ENCODE peak calls at places on chromosomes 11 and 22, in five cellular contexts. One of them, this sample, is unnamed.

GRCh38 chr11:18709414-18709813 is 10.8 kb downstream of the TMEM86A start:
- DNase-seq in GM12878: no peak
- DNase-seq in K562: no peak
- DNase-seq in endothelial cell of umbilical vein: no peak
- DNase-seq in HepG2: no peak
- DNase-seq in this sample: no peak

GRCh38 chr11:103257360-103257759 is 148.1 kb downstream of the DYNC2H1 start:
- DNase-seq in GM12878: no peak
- DNase-seq in K562: no peak
- DNase-seq in endothelial cell of umbilical vein: peak
- DNase-seq in HepG2: peak
- DNase-seq in this sample: peak

GRCh38 chr11:1921576-1922141 is 2.2 kb downstream of the TNNT3 start:
- DNase-seq in GM12878: no peak
- DNase-seq in K562: no peak
- DNase-seq in endothelial cell of umbilical vein: no peak
- DNase-seq in HepG2: no peak
- DNase-seq in this sample: no peak

GRCh38 chr11:123235687-123236261 is 40.7 kb upstream of the CLMP start:
- DNase-seq in GM12878: no peak
- DNase-seq in K562: no peak
- DNase-seq in endothelial cell of umbilical vein: no peak
- DNase-seq in HepG2: no peak
- DNase-seq in this sample: no peak

GRCh38 chr11:35158371-35159081 is 19.6 kb downstream of the CD44 start:
- DNase-seq in GM12878: no peak
- DNase-seq in K562: no peak
- DNase-seq in endothelial cell of umbilical vein: peak
- DNase-seq in HepG2: no peak
- DNase-seq in this sample: no peak

GRCh38 chr22:25125693-25126357 is 73.8 kb upstream of the CRYBB3 start:
- DNase-seq in GM12878: no peak
- DNase-seq in K562: no peak
- DNase-seq in endothelial cell of umbilical vein: no peak
- DNase-seq in HepG2: no peak
- DNase-seq in this sample: no peak

GRCh38 chr11:66570117-66570825 is 1.9 kb upstream of the CTSF start:
- DNase-seq in GM12878: no peak
- DNase-seq in K562: no peak
- DNase-seq in endothelial cell of umbilical vein: no peak
- DNase-seq in HepG2: no peak
- DNase-seq in this sample: no peak

GRCh38 chr22:46079861-46080821 is 70.2 kb upstream of the PPARA start:
- DNase-seq in GM12878: no peak
- DNase-seq in K562: no peak
- DNase-seq in endothelial cell of umbilical vein: no peak
- DNase-seq in HepG2: no peak
- DNase-seq in this sample: no peak

GRCh38 chr11:127492025-127492424 is 491.5 kb upstream of the KIRREL3 start:
- DNase-seq in GM12878: no peak
- DNase-seq in K562: no peak
- DNase-seq in endothelial cell of umbilical vein: no peak
- DNase-seq in HepG2: no peak
- DNase-seq in this sample: no peak

GRCh38 chr11:117071344-117071787 is 26.9 kb downstream of the SIK3 start:
- DNase-seq in GM12878: no peak
- DNase-seq in K562: peak
- DNase-seq in endothelial cell of umbilical vein: peak
- DNase-seq in HepG2: peak
- DNase-seq in this sample: no peak

GRCh38 chr11:8018742-8019631 is 31.9 kb downstream of the EIF3F start:
- DNase-seq in GM12878: no peak
- DNase-seq in K562: no peak
- DNase-seq in endothelial cell of umbilical vein: peak
- DNase-seq in HepG2: peak
- DNase-seq in this sample: peak

GRCh38 chr11:104812416-104812815 is 85.8 kb downstream of the CASP12 start:
- DNase-seq in GM12878: no peak
- DNase-seq in K562: no peak
- DNase-seq in endothelial cell of umbilical vein: no peak
- DNase-seq in HepG2: no peak
- DNase-seq in this sample: no peak

GRCh38 chr11:86940122-86940777 is 14.9 kb downstream of the FZD4 start:
- DNase-seq in GM12878: no peak
- DNase-seq in K562: peak
- DNase-seq in endothelial cell of umbilical vein: peak
- DNase-seq in HepG2: peak
- DNase-seq in this sample: no peak

GRCh38 chr11:293852-294661 is 5.1 kb downstream of the PGGHG start:
- DNase-seq in GM12878: no peak
- DNase-seq in K562: no peak
- DNase-seq in endothelial cell of umbilical vein: no peak
- DNase-seq in HepG2: no peak
- DNase-seq in this sample: no peak

GRCh38 chr22:25942989-25943411 is 201.0 kb downstream of the MYO18B start:
- DNase-seq in GM12878: no peak
- DNase-seq in K562: no peak
- DNase-seq in endothelial cell of umbilical vein: no peak
- DNase-seq in HepG2: no peak
- DNase-seq in this sample: peak

GRCh38 chr22:24134090-24134846 is 47.0 kb upstream of the SUSD2 start:
- DNase-seq in GM12878: no peak
- DNase-seq in K562: peak
- DNase-seq in endothelial cell of umbilical vein: no peak
- DNase-seq in HepG2: no peak
- DNase-seq in this sample: no peak

GRCh38 chr22:39661842-39662676 is 91.5 kb downstream of the CACNA1I start:
- DNase-seq in GM12878: no peak
- DNase-seq in K562: peak
- DNase-seq in endothelial cell of umbilical vein: no peak
- DNase-seq in HepG2: no peak
- DNase-seq in this sample: no peak

GRCh38 chr11:76787911-76788596 is 4.9 kb downstream of the TSKU start:
- DNase-seq in GM12878: no peak
- DNase-seq in K562: peak
- DNase-seq in endothelial cell of umbilical vein: no peak
- DNase-seq in HepG2: peak
- DNase-seq in this sample: no peak

GRCh38 chr22:26394787-26395186 is 34.3 kb upstream of the ASPHD2 start:
- DNase-seq in GM12878: no peak
- DNase-seq in K562: no peak
- DNase-seq in endothelial cell of umbilical vein: peak
- DNase-seq in HepG2: no peak
- DNase-seq in this sample: no peak

GRCh38 chr22:42716221-42716620 is 4.4 kb downstream of the A4GALT start:
- DNase-seq in GM12878: peak
- DNase-seq in K562: no peak
- DNase-seq in endothelial cell of umbilical vein: no peak
- DNase-seq in HepG2: no peak
- DNase-seq in this sample: no peak

GRCh38 chr11:87675993-87676392 is 499.2 kb downstream of the RAB38 start:
- DNase-seq in GM12878: no peak
- DNase-seq in K562: no peak
- DNase-seq in endothelial cell of umbilical vein: no peak
- DNase-seq in HepG2: no peak
- DNase-seq in this sample: no peak

GRCh38 chr11:29328961-29329441 is 687.8 kb downstream of the KCNA4 start:
- DNase-seq in GM12878: no peak
- DNase-seq in K562: peak
- DNase-seq in endothelial cell of umbilical vein: peak
- DNase-seq in HepG2: peak
- DNase-seq in this sample: peak

GRCh38 chr11:35061516-35062440 is 77.2 kb upstream of the CD44 start:
- DNase-seq in GM12878: no peak
- DNase-seq in K562: no peak
- DNase-seq in endothelial cell of umbilical vein: no peak
- DNase-seq in HepG2: no peak
- DNase-seq in this sample: peak

GRCh38 chr11:96267001-96267489 is 76.0 kb downstream of the MAML2 start:
- DNase-seq in GM12878: no peak
- DNase-seq in K562: no peak
- DNase-seq in endothelial cell of umbilical vein: peak
- DNase-seq in HepG2: no peak
- DNase-seq in this sample: no peak

GRCh38 chr22:44549021-44549420 is 51.0 kb upstream of the RTL6 start:
- DNase-seq in GM12878: no peak
- DNase-seq in K562: no peak
- DNase-seq in endothelial cell of umbilical vein: no peak
- DNase-seq in HepG2: no peak
- DNase-seq in this sample: no peak

GRCh38 chr11:94822080-94822479 is 53.9 kb downstream of the AMOTL1 start:
- DNase-seq in GM12878: no peak
- DNase-seq in K562: peak
- DNase-seq in endothelial cell of umbilical vein: no peak
- DNase-seq in HepG2: no peak
- DNase-seq in this sample: no peak

GRCh38 chr22:32583921-32584335 is 109.3 kb downstream of the FBXO7 start:
- DNase-seq in GM12878: no peak
- DNase-seq in K562: no peak
- DNase-seq in endothelial cell of umbilical vein: no peak
- DNase-seq in HepG2: peak
- DNase-seq in this sample: peak

GRCh38 chr11:16926868-16927267 is 87.3 kb downstream of the PLEKHA7 start:
- DNase-seq in GM12878: no peak
- DNase-seq in K562: peak
- DNase-seq in endothelial cell of umbilical vein: no peak
- DNase-seq in HepG2: no peak
- DNase-seq in this sample: no peak

GRCh38 chr11:73463359-73463758 is 87.2 kb downstream of the RELT start:
- DNase-seq in GM12878: no peak
- DNase-seq in K562: no peak
- DNase-seq in endothelial cell of umbilical vein: no peak
- DNase-seq in HepG2: no peak
- DNase-seq in this sample: no peak

GRCh38 chr11:126451211-126451802 is 95.8 kb downstream of the ST3GAL4 start:
- DNase-seq in GM12878: no peak
- DNase-seq in K562: no peak
- DNase-seq in endothelial cell of umbilical vein: no peak
- DNase-seq in HepG2: no peak
- DNase-seq in this sample: no peak

GRCh38 chr11:27443746-27444465 is 28.7 kb downstream of the LGR4 start:
- DNase-seq in GM12878: no peak
- DNase-seq in K562: no peak
- DNase-seq in endothelial cell of umbilical vein: no peak
- DNase-seq in HepG2: no peak
- DNase-seq in this sample: no peak

DNA sequence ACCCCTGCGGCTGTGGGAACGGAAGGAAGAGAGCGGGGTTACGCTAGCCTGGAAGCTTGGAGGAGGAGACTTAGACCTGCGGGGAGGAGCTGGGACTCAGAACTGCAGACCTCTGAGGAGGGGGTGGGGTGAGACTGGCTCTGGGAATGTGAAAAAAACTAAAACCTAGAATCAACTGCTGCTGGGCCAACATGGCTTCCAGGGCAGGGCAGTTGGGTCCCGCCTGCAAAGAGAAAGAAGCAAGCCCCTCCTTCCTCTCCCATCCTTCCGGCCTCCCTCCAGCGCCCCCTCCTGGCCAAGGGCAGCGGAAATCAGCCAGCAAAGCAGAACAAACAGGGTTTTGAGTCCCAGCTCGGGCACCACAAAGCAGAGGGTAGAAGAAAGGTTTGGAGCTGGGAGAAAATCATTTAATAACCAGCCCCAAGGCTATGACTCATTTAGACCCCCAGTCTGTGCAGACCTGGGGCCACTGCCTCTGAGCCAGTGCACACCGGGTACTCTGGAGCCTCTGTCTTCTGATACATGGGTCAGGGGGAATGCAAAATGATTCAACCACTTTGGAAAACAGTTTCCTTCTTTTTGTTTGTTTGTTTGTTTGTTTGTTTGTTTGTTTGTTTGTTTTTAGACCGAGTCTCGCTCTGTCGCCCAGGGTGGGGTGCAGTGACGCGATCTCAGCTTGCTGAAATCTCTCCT is 7.3 kb upstream of the NCF4 start:
- DNase-seq in GM12878: no peak
- DNase-seq in K562: peak
- DNase-seq in endothelial cell of umbilical vein: peak
- DNase-seq in HepG2: peak
- DNase-seq in this sample: peak
- H3K4me2 ChIP-seq in GM12878: peak
- H3K4me2 ChIP-seq in K562: no peak
- H3K4me2 ChIP-seq in endothelial cell of umbilical vein: peak
- H3K4me2 ChIP-seq in HepG2: no peak
- H3K4me2 ChIP-seq in this sample: no peak

GRCh38 chr11:64074239-64074638 is 38.5 kb downstream of the FLRT1 start:
- DNase-seq in GM12878: no peak
- DNase-seq in K562: peak
- DNase-seq in endothelial cell of umbilical vein: no peak
- DNase-seq in HepG2: no peak
- DNase-seq in this sample: no peak
- TF ChIP-seq MYC in GM12878: no peak
- TF ChIP-seq MYC in K562: no peak
- TF ChIP-seq MYC in endothelial cell of umbilical vein: no peak
- TF ChIP-seq MYC in HepG2: no peak
- TF ChIP-seq MYC in this sample: no peak

GRCh38 chr11:45334410-45334809 is 48.3 kb upstream of the SYT13 start:
- DNase-seq in GM12878: no peak
- DNase-seq in K562: no peak
- DNase-seq in endothelial cell of umbilical vein: no peak
- DNase-seq in HepG2: no peak
- DNase-seq in this sample: no peak

GRCh38 chr11:45331839-45332485 is 45.8 kb upstream of the SYT13 start:
- DNase-seq in GM12878: no peak
- DNase-seq in K562: no peak
- DNase-seq in endothelial cell of umbilical vein: peak
- DNase-seq in HepG2: no peak
- DNase-seq in this sample: no peak

GRCh38 chr11:45333506-45333971 is 47.4 kb upstream of the SYT13 start:
- DNase-seq in GM12878: no peak
- DNase-seq in K562: peak
- DNase-seq in endothelial cell of umbilical vein: peak
- DNase-seq in HepG2: peak
- DNase-seq in this sample: peak

GRCh38 chr11:45333023-45333422 is 46.9 kb upstream of the SYT13 start:
- DNase-seq in GM12878: no peak
- DNase-seq in K562: no peak
- DNase-seq in endothelial cell of umbilical vein: peak
- DNase-seq in HepG2: no peak
- DNase-seq in this sample: no peak

GRCh38 chr11:45332486-45332934 is 46.4 kb upstream of the SYT13 start:
- DNase-seq in GM12878: no peak
- DNase-seq in K562: peak
- DNase-seq in endothelial cell of umbilical vein: no peak
- DNase-seq in HepG2: peak
- DNase-seq in this sample: peak
- H3K4me3 ChIP-seq in GM12878: no peak
- H3K4me3 ChIP-seq in K562: no peak
- H3K4me3 ChIP-seq in endothelial cell of umbilical vein: no peak
- H3K4me3 ChIP-seq in HepG2: no peak
- H3K4me3 ChIP-seq in this sample: no peak

DNA sequence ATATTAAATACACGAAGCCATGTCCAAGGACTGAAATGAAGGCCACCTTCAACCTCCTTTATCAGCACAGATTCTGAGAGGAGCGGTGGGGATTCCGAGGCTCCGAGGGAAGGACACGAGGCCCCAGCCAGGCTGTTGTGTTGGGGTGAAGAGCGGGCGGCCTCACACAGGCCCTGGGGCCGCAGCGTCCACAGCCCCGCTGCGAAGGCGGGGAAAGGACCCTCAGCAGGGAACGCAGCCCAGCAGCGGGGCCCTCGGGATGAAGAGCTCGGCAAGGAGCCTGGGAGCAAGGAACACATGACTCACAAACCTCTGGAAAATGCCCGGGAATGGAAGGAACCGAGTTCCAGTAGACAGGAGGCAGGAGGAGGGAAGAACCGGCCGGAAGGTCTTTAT is 227.2 kb downstream of the BRD1 start:
- DNase-seq in GM12878: no peak
- DNase-seq in K562: no peak
- DNase-seq in endothelial cell of umbilical vein: no peak
- DNase-seq in HepG2: no peak
- DNase-seq in this sample: no peak
- H3K4me2 ChIP-seq in GM12878: no peak
- H3K4me2 ChIP-seq in K562: no peak
- H3K4me2 ChIP-seq in endothelial cell of umbilical vein: no peak
- H3K4me2 ChIP-seq in HepG2: no peak
- H3K4me2 ChIP-seq in this sample: no peak

This sample was measured in A549.